ENCODE peak calls at places on chromosomes 6 and 20, in seven cellular contexts. J is AG10803, R is AG04450, Y is mesothelial cell of epicardium, U is A549, B is endothelial cell of umbilical vein, I is ovary. G is an unnamed sample.

GRCh38 chr6:159203304-159204005 is 34.3 kb downstream of the FNDC1 start:
- DNase-seq in J (peak), R (peak), Y (no peak), U (no peak), B (no peak), I (no peak), G (peak)

GRCh38 chr6:142542704-142543233 is 241.0 kb downstream of the ADGRG6 start:
- DNase-seq in J (peak), R (peak), Y (no peak), U (peak), B (no peak), I (peak), G (peak)

GRCh38 chr6:14900919-14901318 is 344.9 kb upstream of the JARID2 start:
- DNase-seq in J (no peak), R (no peak), Y (no peak), U (no peak), B (no peak), I (no peak), G (no peak)

GRCh38 chr20:35447082-35447789 is 8.2 kb upstream of the CEP250 start:
- DNase-seq in J (peak), R (no peak), Y (peak), U (peak), B (peak), I (peak), G (no peak)

GRCh38 chr6:29679962-29680361 is 990 bp downstream of the ZFP57 start:
- DNase-seq in J (no peak), R (no peak), Y (no peak), U (no peak), B (no peak), I (no peak), G (no peak)

GRCh38 chr6:99822741-99823512 is 171.1 kb downstream of the MCHR2 start:
- DNase-seq in J (peak), R (peak), Y (no peak), U (peak), B (peak), I (no peak), G (peak)

GRCh38 chr6:37877373-37878149 is 58.0 kb downstream of the ZFAND3 start:
- DNase-seq in J (peak), R (no peak), Y (no peak), U (no peak), B (no peak), I (no peak), G (no peak)

GRCh38 chr6:168091381-168092264 is 12.6 kb upstream of the FRMD1 start:
- DNase-seq in J (no peak), R (no peak), Y (no peak), U (no peak), B (no peak), I (no peak), G (no peak)

GRCh38 chr6:168282985-168283685 is 36.4 kb downstream of the DACT2 start:
- DNase-seq in J (no peak), R (no peak), Y (no peak), U (no peak), B (no peak), I (no peak), G (no peak)

GRCh38 chr6:52063584-52064400 is 23.6 kb downstream of the PKHD1 start:
- DNase-seq in J (peak), R (no peak), Y (no peak), U (peak), B (peak), I (no peak), G (no peak)

GRCh38 chr6:30818426-30818841 is 65.9 kb upstream of the DDR1 start:
- DNase-seq in J (peak), R (peak), Y (no peak), U (peak), B (peak), I (no peak), G (peak)

DNA sequence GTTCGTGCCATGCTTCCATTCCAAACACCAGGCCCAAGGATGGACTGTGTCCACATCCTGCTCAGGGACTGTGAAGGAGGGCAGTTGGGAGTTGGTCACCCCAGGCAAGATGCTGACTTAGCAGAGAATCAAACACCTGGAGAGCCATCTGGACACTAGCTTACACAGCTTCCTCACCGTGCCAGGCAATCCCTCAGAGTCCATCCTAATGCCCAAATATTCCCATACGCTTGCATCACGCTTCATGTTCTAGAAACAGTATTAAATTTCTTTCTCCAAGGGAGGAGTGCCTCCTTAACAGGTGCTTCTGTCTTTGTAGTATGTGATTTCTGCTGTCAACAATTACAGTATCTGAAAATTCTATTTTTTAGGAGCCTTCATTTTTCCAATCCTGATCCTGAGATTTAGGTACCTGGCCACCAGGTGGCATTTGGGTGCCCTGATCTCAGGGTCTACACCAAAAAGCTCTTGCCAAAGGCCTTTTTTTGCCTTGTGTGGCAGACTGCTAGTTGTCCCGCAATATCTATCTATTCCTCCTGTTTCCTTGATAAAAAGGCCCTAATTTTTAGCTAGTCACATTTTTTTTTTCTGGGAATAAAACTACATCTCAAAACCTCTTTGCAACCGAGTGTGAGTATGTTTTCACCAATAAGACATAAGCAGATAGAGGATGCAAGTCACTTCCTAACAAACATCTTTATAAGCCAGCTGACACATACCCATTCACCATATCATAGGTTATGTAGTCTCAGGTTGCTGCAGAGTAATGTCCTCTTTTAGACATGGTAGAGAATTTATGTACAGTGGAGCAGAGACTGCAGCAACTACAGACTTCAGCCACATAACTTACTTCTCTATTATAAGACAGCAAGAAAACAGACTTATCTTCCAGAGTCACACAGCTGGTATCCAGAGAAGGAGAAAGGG is 85.0 kb downstream of the PREP start:
- DNase-seq in J (no peak), R (no peak), Y (no peak), U (no peak), B (peak), I (no peak), G (no peak)
- TF ChIP-seq CTCF in J (no peak), R (no peak), Y (peak), U (peak), B (peak), I (no peak), G (peak)

GRCh38 chr6:42227173-42227850 is 9.7 kb upstream of the MRPS10 start:
- DNase-seq in J (no peak), R (no peak), Y (no peak), U (no peak), B (no peak), I (no peak), G (no peak)

GRCh38 chr6:42232035-42232434 is 14.4 kb upstream of the MRPS10 start:
- DNase-seq in J (no peak), R (no peak), Y (no peak), U (no peak), B (no peak), I (no peak), G (no peak)

GRCh38 chr6:42229720-42230119 is 12.1 kb upstream of the MRPS10 start:
- DNase-seq in J (no peak), R (no peak), Y (no peak), U (no peak), B (no peak), I (no peak), G (no peak)

GRCh38 chr6:42228305-42228704 is 10.6 kb upstream of the MRPS10 start:
- DNase-seq in J (no peak), R (no peak), Y (no peak), U (no peak), B (no peak), I (no peak), G (no peak)

GRCh38 chr6:42230320-42231034 is 12.8 kb upstream of the MRPS10 start:
- DNase-seq in J (no peak), R (no peak), Y (no peak), U (no peak), B (peak), I (no peak), G (no peak)
- TF ChIP-seq CTCF in J (peak), R (peak), Y (no peak), U (peak), B (peak), I (no peak), G (peak)

GRCh38 chr6:12288844-12289654 is 1.1 kb upstream of the EDN1 start:
- DNase-seq in J (peak), R (no peak), Y (no peak), U (peak), B (peak), I (peak), G (no peak)
- TF ChIP-seq CTCF in J (peak), R (peak), Y (peak), U (peak), B (peak), I (peak), G (peak)

GRCh38 chr20:46689082-46689753 is at the start of gene TP53RK:
- DNase-seq in J (peak), R (peak), Y (peak), U (peak), B (peak), I (peak), G (peak)
- TF ChIP-seq CTCF in J (peak), R (peak), Y (peak), U (no peak), B (peak), I (peak), G (no peak)

GRCh38 chr6:53306819-53307347 is 41.9 kb downstream of the ELOVL5 start:
- DNase-seq in J (no peak), R (no peak), Y (no peak), U (peak), B (peak), I (no peak), G (no peak)
- TF ChIP-seq CTCF in J (no peak), R (no peak), Y (no peak), U (no peak), B (no peak), I (no peak), G (no peak)

GRCh38 chr6:133512410-133513016 is 271.4 kb downstream of the EYA4 start:
- DNase-seq in J (peak), R (peak), Y (no peak), U (peak), B (peak), I (peak), G (peak)
- TF ChIP-seq CTCF in J (peak), R (peak), Y (peak), U (peak), B (peak), I (peak), G (peak)

DNA sequence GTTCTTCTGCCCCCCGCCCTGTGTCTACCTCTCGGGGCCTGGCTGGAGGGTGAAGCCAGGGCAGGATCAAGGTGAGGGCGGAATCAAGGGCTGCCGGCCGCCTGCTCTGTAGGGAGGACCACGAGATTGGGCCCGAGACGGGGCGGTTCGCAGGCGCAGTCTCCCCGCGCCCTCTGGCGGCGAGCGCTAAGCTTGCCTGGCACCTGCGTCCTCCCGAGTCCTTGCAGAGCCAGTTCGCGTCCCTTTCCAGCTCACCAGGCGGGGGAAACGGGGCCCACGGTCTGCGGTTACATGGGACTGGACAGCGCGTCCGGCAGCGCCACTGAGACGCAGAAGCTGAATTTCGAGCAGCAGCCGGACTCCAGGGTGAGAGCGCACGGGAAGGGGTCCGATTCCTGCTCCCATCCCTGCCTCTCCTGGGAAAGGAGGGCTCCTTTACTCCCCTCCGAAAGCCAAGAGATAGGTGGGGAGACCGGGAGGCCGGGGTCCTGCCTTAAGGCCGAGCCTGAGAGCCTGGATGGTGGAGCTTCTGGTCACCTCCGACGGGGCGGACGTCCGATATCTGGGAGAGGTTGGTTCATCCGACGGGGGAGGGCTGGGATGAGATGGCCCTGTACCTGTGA is 3.6 kb upstream of the MATN4 start:
- DNase-seq in J (peak), R (no peak), Y (peak), U (peak), B (peak), I (peak), G (no peak)
- TF ChIP-seq CTCF in J (peak), R (peak), Y (peak), U (peak), B (peak), I (no peak), G (peak)

DNA sequence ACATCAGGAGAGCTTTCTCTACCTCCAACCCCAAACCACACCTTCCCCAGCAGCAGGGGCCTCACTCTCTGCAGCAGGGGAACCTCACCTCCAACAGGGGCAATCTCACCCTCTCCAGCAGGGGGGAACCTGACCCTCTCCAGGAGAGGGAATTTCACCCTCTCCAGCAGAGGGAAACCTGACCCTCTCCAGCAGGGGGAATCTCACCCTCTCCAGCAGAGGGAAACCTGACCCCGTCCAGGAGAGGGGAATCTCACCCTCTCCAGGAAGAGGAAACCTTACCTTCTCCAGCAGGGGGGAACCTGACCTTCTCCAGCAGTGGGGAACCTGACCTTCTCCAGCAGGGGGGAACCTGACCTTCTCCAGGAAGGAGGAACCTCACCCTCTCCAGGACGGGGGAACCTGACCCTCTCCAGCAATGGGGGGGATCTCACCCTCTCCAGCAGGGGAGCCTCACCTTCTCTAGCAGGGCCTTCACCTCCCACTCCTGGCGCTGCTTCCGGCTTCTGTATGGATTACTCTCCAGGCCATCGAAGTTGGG is 3.1 kb downstream of the B3GALT4 start:
- DNase-seq in J (peak), R (no peak), Y (no peak), U (peak), B (peak), I (no peak), G (no peak)
- TF ChIP-seq CTCF in J (peak), R (peak), Y (peak), U (peak), B (peak), I (no peak), G (peak)

DNA sequence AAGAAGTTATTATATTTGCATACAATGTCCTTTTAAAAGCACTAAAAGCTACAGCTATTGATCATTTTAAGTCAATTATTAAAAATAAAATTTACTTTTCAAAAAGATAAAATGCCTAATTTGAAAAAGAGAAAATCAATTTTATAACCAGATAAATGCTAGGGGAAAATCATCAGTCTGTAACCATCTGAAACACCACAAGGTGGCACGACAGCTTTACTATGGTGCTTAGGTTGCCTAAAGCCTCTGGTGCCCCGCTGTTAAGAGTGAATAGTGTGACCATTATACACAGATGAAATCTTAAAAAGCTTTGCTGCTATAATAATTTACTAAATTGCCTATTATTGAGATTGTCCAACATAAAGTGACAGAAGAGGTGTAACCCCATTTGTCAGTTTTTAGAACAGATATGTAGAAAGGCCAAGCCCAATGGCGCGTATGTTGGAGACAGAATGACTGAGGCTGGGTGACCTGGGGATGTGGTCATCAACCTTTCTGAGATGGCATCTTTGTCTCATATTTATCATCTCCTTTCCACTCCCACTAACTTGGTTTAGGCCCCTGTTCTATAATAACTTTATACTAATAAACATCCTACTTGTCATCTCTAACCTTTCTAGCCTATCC is 100.8 kb downstream of the MOXD1 start:
- DNase-seq in J (peak), R (peak), Y (no peak), U (peak), B (peak), I (no peak), G (no peak)
- TF ChIP-seq CTCF in J (peak), R (peak), Y (peak), U (peak), B (peak), I (no peak), G (peak)

DNA sequence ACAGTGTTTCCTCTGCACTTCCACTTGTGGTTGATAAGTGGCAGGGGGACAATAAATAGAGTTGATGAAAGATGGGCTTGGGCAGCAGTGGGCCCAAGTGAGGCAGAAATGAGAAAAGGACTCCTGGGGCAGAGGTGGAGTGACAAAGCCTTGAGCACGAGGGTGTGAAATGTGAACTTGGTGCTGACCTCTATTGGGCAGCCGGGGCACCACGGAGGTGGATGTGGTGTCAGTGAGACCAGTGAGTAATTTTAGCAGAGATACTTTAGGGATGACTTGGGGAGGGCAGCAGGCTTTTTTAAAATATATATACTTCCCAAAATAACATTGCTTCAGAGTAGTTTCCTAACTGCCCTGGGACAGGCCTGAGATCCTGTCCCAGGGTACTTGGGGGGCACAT is 30.6 kb upstream of the MYLK2 start:
- DNase-seq in J (peak), R (no peak), Y (no peak), U (peak), B (no peak), I (no peak), G (no peak)
- TF ChIP-seq CTCF in J (peak), R (peak), Y (no peak), U (peak), B (no peak), I (no peak), G (peak)